ENCODE peak calls at places on chromosomes 11 and 22, in ten cellular contexts. G is body of pancreas, R is heart left ventricle, Z is thoracic aorta, V is astrocyte, H is ovary, M is heart right ventricle, X is A549, D is Peyer's patch, L is OCI-LY7. I is an unnamed sample.

GRCh38 chr11:95668113-95668512 is 121.5 kb downstream of the FAM76B start:
- DNase-seq in Z (no peak), R (no peak), L (no peak), M (no peak), G (no peak), X (no peak), H (no peak), D (no peak), V (no peak), I (no peak)

GRCh38 chr11:134150195-134150903 is 73.4 kb downstream of the NCAPD3 start:
- DNase-seq in Z (no peak), H (no peak), V (no peak), G (no peak), X (no peak), M (peak), D (no peak), L (no peak), R (no peak), I (peak)

GRCh38 chr22:24184057-24184798 is 2.9 kb downstream of the SUSD2 start:
- DNase-seq in H (no peak), D (no peak), X (no peak), M (no peak), Z (no peak), L (no peak), G (no peak), V (no peak), R (no peak), I (no peak)

GRCh38 chr22:26573026-26573662 is 16.8 kb downstream of the TPST2 start:
- DNase-seq in L (no peak), G (no peak), V (no peak), X (no peak), Z (no peak), M (peak), R (peak), D (no peak), H (no peak), I (peak)

GRCh38 chr22:29842740-29843139 is 4.7 kb upstream of the ASCC2 start:
- DNase-seq in L (no peak), G (no peak), D (no peak), X (peak), Z (no peak), M (no peak), R (no peak), H (no peak), V (peak), I (peak)

GRCh38 chr22:49586873-49587272 is 240.8 kb downstream of the BRD1 start:
- DNase-seq in G (no peak), M (no peak), Z (no peak), L (no peak), V (no peak), R (no peak), X (no peak), H (no peak), D (no peak), I (no peak)

GRCh38 chr11:118343981-118344521 is at the start of gene CD3G:
- DNase-seq in M (no peak), Z (no peak), X (no peak), R (no peak), D (no peak), L (no peak), G (no peak), V (no peak), H (no peak), I (no peak)

GRCh38 chr11:116366980-116367640 is 405.7 kb downstream of the BUD13 start:
- DNase-seq in Z (no peak), L (no peak), D (no peak), M (no peak), X (peak), H (no peak), G (no peak), R (no peak), V (peak), I (no peak)

GRCh38 chr22:35452810-35453743 is 53.1 kb downstream of the MCM5 start:
- DNase-seq in L (no peak), X (no peak), D (no peak), Z (no peak), M (no peak), H (no peak), R (no peak), G (no peak), V (no peak), I (no peak)

GRCh38 chr22:18085188-18085587 is 7.4 kb downstream of the PEX26 start:
- DNase-seq in R (no peak), V (no peak), D (peak), X (peak), G (no peak), L (no peak), H (no peak), M (no peak), Z (no peak), I (no peak)

GRCh38 chr22:44423556-44423955 is 74.5 kb downstream of the RTL6 start:
- DNase-seq in Z (no peak), H (peak), V (no peak), M (no peak), X (no peak), G (no peak), L (no peak), R (no peak), D (peak), I (no peak)

GRCh38 chr22:38258895-38259294 is 13.9 kb downstream of the TMEM184B start:
- DNase-seq in M (peak), L (no peak), D (no peak), V (no peak), G (peak), X (no peak), H (peak), R (peak), Z (no peak), I (peak)

GRCh38 chr22:41327124-41327523 is 25.8 kb downstream of the ZC3H7B start:
- DNase-seq in L (no peak), Z (no peak), G (no peak), H (no peak), D (no peak), X (no peak), R (no peak), M (no peak), V (no peak), I (no peak)

GRCh38 chr11:116576523-116576922 is 196.3 kb downstream of the BUD13 start:
- DNase-seq in R (no peak), Z (no peak), X (no peak), L (no peak), D (no peak), M (no peak), V (no peak), H (no peak), G (no peak), I (no peak)

GRCh38 chr11:35483131-35483800 is 42.1 kb downstream of the PAMR1 start:
- DNase-seq in L (no peak), Z (no peak), D (no peak), H (no peak), R (no peak), V (peak), G (no peak), M (no peak), X (no peak), I (no peak)

GRCh38 chr11:129951883-129952262 is 50.8 kb downstream of the PRDM10 start:
- DNase-seq in V (no peak), M (no peak), D (no peak), X (no peak), R (no peak), Z (no peak), G (no peak), L (no peak), H (no peak), I (no peak)

GRCh38 chr11:14320020-14320419 is 39.0 kb downstream of the RRAS2 start:
- DNase-seq in L (no peak), R (no peak), X (no peak), G (no peak), H (no peak), M (no peak), Z (no peak), D (no peak), V (peak), I (no peak)

GRCh38 chr11:127609025-127609788 is 608.6 kb upstream of the KIRREL3 start:
- DNase-seq in M (no peak), X (no peak), R (no peak), L (no peak), V (no peak), G (no peak), H (no peak), D (no peak), Z (no peak), I (no peak)

GRCh38 chr11:122155001-122155400 is 39.0 kb upstream of the BLID start:
- DNase-seq in Z (no peak), G (no peak), L (no peak), X (no peak), M (no peak), V (no peak), H (no peak), R (no peak), D (no peak), I (no peak)
- H3K4me3 ChIP-seq in Z (peak), G (no peak), L (no peak), X (peak), M (no peak), V (no peak), H (no peak), R (no peak), D (no peak), I (no peak)

DNA sequence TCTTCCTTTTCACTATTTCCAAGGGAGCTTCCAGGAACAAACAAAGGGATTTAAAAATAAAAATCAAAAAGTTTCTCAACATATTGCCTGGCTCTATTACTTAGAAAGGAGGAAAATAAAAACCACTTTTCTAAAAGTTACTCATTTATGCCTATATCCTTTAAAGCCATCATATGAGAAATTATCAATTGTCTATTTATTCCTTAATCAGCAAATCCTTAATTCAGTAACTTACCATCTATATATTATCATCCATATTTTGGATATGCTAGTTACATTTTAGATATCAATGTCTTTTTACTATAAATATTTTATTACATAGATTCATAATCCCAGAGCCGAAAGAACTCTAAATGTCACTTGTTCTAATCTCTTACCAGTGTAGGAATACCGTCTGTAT is 481.5 kb upstream of the ANO5 start:
- DNase-seq in Z (no peak), L (no peak), M (no peak), V (no peak), G (no peak), H (no peak), D (no peak), R (no peak), X (no peak), I (no peak)
- TF ChIP-seq CTCF in Z (no peak), L (no peak), M (no peak), V (no peak), G (no peak), H (no peak), D (no peak), R (no peak), X (no peak), I (no peak)

GRCh38 chr22:28408702-28409101 is 270.9 kb downstream of the TTC28 start:
- DNase-seq in R (no peak), H (no peak), L (no peak), X (no peak), Z (no peak), M (no peak), G (no peak), V (no peak), D (no peak), I (no peak)

GRCh38 chr22:28413612-28414011 is 266.0 kb downstream of the TTC28 start:
- DNase-seq in V (no peak), Z (no peak), G (no peak), X (no peak), L (no peak), R (no peak), M (no peak), H (no peak), D (no peak), I (no peak)

GRCh38 chr22:28411125-28411524 is 268.5 kb downstream of the TTC28 start:
- DNase-seq in H (no peak), V (peak), L (no peak), X (no peak), G (no peak), M (no peak), Z (no peak), R (no peak), D (no peak), I (no peak)

GRCh38 chr22:28407645-28408044 is 272.0 kb downstream of the TTC28 start:
- DNase-seq in H (no peak), V (no peak), Z (no peak), G (no peak), L (no peak), D (no peak), R (no peak), M (no peak), X (no peak), I (no peak)

DNA sequence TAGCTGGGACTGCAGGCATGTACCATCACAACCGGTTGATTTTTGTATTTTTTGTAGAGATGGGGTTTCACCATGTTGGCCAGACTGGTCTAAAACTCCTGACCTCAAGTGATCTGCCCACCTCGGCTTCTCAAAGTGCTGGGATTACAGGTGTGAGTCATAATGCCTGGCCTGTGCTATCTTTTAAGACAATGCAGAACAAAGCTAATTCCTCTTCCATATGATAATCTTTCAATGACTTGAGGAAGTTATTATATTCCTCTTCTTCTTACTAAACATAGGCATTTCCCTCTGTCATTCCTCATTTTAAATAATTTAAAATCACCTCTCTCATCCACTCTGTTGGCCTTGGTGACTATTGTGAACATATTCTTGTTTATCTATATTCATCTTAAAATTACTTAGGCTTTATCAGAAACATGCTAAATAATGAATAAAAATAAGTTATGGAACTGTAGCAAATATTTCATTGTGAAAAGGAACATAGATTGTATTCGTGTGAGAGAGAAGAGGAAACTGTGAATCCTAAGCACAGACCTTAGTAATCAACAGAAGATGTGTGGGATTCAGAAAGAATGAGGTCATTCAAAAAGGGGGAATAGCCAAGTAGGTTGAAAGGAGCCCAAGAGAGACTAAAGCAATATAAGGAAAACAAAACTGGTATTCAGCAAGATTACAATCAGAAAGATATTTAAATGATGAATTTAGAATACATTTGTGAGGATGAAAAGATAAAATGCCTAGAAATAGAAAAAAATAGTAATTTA is 269.4 kb downstream of the TTC28 start:
- DNase-seq in M (no peak), D (no peak), G (no peak), V (peak), H (no peak), R (no peak), L (no peak), Z (no peak), X (no peak), I (no peak)
- H3K27ac ChIP-seq in M (no peak), D (no peak), G (no peak), V (peak), H (no peak), R (no peak), L (no peak), Z (peak), X (no peak), I (no peak)

DNA sequence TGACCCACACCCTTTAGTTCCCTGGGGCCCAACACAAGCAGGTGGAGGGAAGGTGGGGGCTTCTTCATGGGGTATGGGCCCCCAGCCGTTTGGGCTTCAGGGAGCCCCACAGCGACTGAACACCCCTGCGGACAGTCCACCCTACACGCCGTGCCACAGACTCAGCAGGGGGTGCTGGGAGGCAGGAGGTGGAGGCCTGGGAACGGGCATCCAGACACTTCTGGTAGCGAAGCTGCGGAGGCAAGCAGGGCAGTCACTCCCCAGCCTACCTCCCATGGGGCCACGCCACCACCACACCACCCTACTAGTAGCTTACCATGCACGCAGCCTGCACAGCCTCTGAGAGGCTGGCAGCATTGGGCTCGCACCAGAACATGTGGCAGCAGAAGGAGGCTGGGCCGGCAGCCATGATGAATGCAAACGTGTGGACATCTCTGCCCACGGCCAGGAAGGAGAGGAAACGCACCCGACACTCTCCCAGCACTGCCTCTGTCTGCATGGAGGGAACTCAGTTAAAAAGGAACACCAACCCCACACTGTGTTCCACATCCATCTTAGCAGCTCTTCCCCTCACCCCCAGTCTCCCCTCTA is 5.3 kb downstream of the SMPD1 start:
- DNase-seq in Z (no peak), X (no peak), M (no peak), V (no peak), R (no peak), L (no peak), H (no peak), G (no peak), D (no peak), I (no peak)
- H3K4me3 ChIP-seq in Z (no peak), X (no peak), M (no peak), V (no peak), R (no peak), L (no peak), H (no peak), G (no peak), D (no peak), I (no peak)

DNA sequence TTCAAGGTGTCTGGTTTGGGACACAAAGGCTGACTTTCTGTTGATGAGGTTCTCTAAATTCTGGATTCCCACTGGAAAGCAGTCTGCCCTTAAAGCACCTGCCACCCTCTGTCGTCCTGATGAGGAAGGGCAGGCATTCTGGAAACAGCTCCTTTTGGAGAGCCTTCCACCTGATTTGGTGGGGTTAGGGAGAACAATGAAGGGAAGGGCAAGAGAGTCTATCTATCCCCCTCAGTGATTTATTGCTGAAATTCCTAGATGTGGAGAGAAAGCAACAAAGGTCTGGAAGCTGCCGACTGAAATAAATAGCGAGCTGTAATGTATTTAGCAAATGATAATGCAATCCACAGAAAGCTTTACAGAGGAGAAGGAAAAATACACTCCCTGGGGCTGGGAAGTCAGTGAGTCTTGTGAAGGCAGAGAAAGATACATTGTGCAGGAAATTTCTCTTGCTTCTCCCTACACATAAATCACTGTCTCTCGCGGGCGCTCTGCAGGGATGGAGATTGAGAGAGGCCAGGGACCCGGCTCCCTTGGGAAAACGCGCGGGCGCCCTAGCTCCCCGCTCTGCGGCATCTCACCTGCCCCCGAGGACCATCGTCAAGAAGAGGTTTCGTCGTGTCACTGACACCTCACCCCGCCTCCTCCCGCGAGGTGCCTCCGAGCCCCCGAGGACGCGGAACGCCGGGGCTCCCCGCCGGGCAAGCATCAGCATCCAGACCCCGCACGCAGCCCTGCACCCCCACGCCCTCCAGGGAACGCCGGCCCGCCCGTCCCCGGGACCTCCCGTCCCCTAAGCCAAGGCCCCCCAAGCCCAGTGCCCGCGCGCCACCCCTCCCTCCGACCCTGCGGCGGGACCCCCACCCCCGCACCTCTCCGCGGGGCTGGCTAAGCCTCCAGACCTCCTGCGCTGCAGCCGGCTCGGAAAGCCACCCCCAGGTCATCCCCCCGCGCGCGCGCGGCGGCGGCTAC is 673 bp downstream of the CDON start:
- DNase-seq in X (peak), D (no peak), M (no peak), H (no peak), Z (no peak), V (no peak), G (no peak), R (peak), L (peak), I (no peak)
- TF ChIP-seq CTCF in X (peak), D (no peak), M (peak), H (peak), Z (peak), V (no peak), G (peak), R (peak), L (no peak), I (peak)

DNA sequence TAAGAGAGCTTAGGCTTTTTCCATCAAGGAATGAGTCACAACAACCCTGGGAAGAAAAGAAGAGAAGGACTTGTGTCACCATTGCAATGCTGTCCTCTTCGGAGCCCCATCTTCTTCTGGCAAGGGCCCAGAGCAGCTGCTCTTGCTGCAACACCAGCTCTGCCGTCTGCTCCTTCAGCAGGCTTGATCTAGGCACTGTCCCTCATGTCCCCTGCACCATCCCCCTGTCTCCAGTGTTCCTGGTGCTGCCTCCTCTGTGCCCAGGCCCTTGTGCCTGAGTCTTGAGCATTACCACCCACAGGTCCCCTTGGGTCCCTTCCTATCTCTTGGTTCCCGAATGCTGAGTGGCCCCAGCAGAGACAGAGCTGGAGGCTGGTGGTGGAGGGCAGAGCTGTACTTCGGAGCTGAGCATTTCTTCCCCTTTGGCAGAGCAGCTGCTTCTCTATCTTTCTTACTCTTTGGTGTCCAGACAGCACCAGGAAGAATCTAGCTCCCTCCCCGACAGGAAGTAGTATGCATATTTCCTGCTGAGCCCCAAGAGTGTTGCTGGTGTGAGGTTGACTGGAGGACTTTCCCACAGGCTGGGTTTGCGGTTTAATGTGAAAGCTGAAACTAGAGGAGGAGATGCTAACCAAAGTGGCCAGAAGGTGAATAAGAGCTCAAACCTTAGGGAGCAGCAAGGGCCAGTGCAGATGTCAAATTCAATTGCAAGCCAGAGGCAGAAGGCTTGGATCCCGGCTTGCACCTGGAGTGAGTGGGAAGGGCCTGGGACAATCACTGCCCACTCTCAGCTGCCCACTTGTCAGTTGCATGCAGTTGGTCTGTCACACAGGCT is 27.8 kb downstream of the WEE1 start:
- DNase-seq in D (no peak), R (peak), V (no peak), L (peak), X (no peak), Z (no peak), H (no peak), M (no peak), G (no peak), I (peak)
- H3K27ac ChIP-seq in D (peak), R (no peak), V (peak), L (peak), X (no peak), Z (no peak), H (no peak), M (peak), G (no peak), I (no peak)